ENCODE peak calls at places on chromosomes 7 and 10, in eight cellular contexts. Y is brain microvascular endothelial cell; Q is stomach; W is effector memory CD4-positive, alpha-beta T cell; N is lower lobe of right lung; U is vagina; S is PC-3; O is tibial nerve. G is an unnamed sample.

GRCh38 chr7:2631924-2632716 is at the start of gene TTYH3:
- DNase-seq in Y (no peak), Q (no peak), W (no peak), N (peak), U (no peak), S (no peak), O (no peak), G (no peak)

GRCh38 chr10:60139798-60140566 is 233.6 kb upstream of the CCDC6 start:
- DNase-seq in Y (peak), Q (no peak), W (no peak), N (no peak), U (no peak), S (peak), O (no peak), G (peak)

GRCh38 chr7:156903232-156903909 is 10.4 kb upstream of the LMBR1 start:
- DNase-seq in Y (peak), Q (peak), W (no peak), N (no peak), U (no peak), S (peak), O (peak), G (no peak)

GRCh38 chr7:111159426-111159825 is 68.5 kb downstream of the LRRN3 start:
- DNase-seq in Y (no peak), Q (no peak), W (no peak), N (no peak), U (no peak), S (peak), O (no peak), G (no peak)

GRCh38 chr10:48493083-48493871 is 111.6 kb downstream of the ARHGAP22 start:
- DNase-seq in Y (no peak), Q (peak), W (no peak), N (peak), U (peak), S (no peak), O (no peak), G (no peak)

GRCh38 chr7:138892808-138893207 is 88.4 kb downstream of the KIAA1549 start:
- DNase-seq in Y (no peak), Q (no peak), W (no peak), N (no peak), U (no peak), S (peak), O (no peak), G (no peak)

GRCh38 chr10:28236641-28237040 is 66.2 kb downstream of the MPP7 start:
- DNase-seq in Y (no peak), Q (no peak), W (no peak), N (no peak), U (no peak), S (no peak), O (no peak), G (no peak)

GRCh38 chr10:63744060-63744941 is 223.1 kb downstream of the REEP3 start:
- DNase-seq in Y (no peak), Q (no peak), W (no peak), N (no peak), U (no peak), S (no peak), O (no peak), G (no peak)

GRCh38 chr7:1810521-1810920 is 140.4 kb downstream of the ELFN1 start:
- DNase-seq in Y (no peak), Q (no peak), W (no peak), N (no peak), U (no peak), S (no peak), O (no peak), G (no peak)

GRCh38 chr7:82163586-82163985 is 280.0 kb downstream of the CACNA2D1 start:
- DNase-seq in Y (no peak), Q (no peak), W (no peak), N (no peak), U (no peak), S (no peak), O (no peak), G (no peak)

GRCh38 chr7:122550545-122550944 is 148.4 kb downstream of the RNF133 start:
- DNase-seq in Y (no peak), Q (no peak), W (no peak), N (no peak), U (no peak), S (peak), O (no peak), G (peak)

GRCh38 chr10:84256510-84257342 is 11.9 kb downstream of the RGR start:
- DNase-seq in Y (peak), Q (peak), W (no peak), N (no peak), U (peak), S (no peak), O (peak), G (peak)

GRCh38 chr7:76142861-76143260 is 58.8 kb upstream of the SRRM3 start:
- DNase-seq in Y (no peak), Q (no peak), W (no peak), N (no peak), U (no peak), S (no peak), O (no peak), G (no peak)

GRCh38 chr10:71613303-71613777 is 106.2 kb downstream of the C10orf105 start:
- DNase-seq in Y (no peak), Q (peak), W (no peak), N (no peak), U (no peak), S (peak), O (no peak), G (no peak)
- H3K4me3 ChIP-seq in Y (no peak), Q (no peak), W (no peak), N (no peak), U (no peak), S (no peak), O (no peak), G (no peak)

DNA sequence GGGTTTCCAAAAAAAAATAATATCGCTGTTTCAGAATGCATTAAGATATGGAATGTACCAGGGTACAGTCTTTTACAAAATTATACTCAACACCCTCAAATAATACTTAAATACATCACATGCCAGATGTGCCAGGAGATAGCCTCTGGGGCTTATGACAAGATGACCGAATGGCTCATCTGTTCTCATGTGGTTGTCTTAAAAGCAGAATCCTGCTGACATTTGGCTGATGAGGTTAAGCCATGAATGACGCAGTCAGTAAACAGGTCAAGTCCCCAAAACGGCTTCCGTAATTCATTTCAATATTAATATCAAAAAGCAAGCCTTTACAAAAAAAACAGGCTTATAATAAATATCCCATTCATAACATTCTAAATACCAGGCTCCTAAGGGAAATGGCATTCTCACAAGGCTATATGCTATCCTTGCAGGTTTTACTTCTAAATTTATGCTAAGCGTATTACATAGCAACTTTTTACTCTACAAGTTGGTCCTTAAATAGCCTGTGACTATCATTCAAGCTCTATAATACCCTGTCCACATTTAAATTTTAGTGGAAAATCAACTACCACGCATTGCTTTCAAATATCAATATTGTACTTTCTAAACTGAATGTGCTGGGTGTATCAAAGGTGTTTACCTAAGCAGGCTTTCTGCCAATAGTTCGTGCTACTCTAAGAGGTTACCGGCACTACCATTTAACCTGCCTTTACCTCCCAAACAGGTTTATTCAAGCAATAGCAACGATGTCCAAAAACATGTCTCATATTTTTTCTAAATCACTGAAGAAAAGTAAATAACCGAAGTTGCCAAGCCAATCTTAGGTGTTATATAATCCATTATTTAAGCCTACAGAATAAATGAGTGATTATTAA is 15.6 kb downstream of the SMURF1 start:
- DNase-seq in Y (peak), Q (no peak), W (no peak), N (no peak), U (no peak), S (peak), O (no peak), G (no peak)
- H3K27ac ChIP-seq in Y (peak), Q (peak), W (no peak), N (peak), U (peak), S (peak), O (peak), G (peak)

GRCh38 chr7:20307901-20308300 is 22.8 kb upstream of the ITGB8 start:
- DNase-seq in Y (no peak), Q (no peak), W (no peak), N (no peak), U (no peak), S (no peak), O (no peak), G (no peak)

GRCh38 chr7:20304366-20304765 is 26.3 kb upstream of the ITGB8 start:
- DNase-seq in Y (no peak), Q (no peak), W (no peak), N (no peak), U (no peak), S (peak), O (no peak), G (no peak)

GRCh38 chr7:20306499-20306946 is 24.2 kb upstream of the ITGB8 start:
- DNase-seq in Y (peak), Q (no peak), W (no peak), N (no peak), U (no peak), S (no peak), O (no peak), G (peak)

GRCh38 chr7:20305726-20306125 is 25.0 kb upstream of the ITGB8 start:
- DNase-seq in Y (no peak), Q (no peak), W (no peak), N (no peak), U (no peak), S (no peak), O (no peak), G (no peak)

GRCh38 chr7:20307119-20307518 is 23.6 kb upstream of the ITGB8 start:
- DNase-seq in Y (peak), Q (no peak), W (no peak), N (no peak), U (no peak), S (no peak), O (no peak), G (peak)
- H3K4me3 ChIP-seq in Y (no peak), Q (no peak), W (no peak), N (no peak), U (no peak), S (no peak), O (no peak), G (no peak)

DNA sequence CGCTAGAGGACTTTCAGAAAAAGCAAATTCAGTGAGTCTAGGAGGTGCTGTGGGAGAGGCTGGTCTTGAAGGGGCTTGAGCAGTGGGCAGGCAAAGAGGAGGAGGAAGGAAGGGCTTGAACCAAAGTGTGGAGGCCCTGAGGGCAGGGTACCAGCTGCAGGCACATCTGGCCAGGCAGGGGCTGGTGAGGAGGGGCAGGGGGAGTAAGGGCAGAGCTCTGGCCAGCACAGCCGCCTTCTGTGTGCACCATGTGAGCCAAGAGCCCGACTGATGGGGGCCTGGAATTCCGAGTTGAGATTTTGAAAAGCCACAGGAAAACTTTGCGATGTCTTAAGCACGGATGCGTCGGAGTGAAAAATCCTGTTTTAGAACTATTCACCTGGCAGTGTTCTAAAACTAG is 74.5 kb downstream of the PRPF18 start:
- DNase-seq in Y (no peak), Q (no peak), W (no peak), N (no peak), U (no peak), S (no peak), O (no peak), G (no peak)
- H3K27ac ChIP-seq in Y (no peak), Q (peak), W (no peak), N (no peak), U (no peak), S (no peak), O (peak), G (no peak)

GRCh38 chr7:141558544-141559183 is 7.5 kb downstream of the AGK start:
- DNase-seq in Y (peak), Q (no peak), W (no peak), N (no peak), U (no peak), S (peak), O (no peak), G (no peak)
- H3K4me3 ChIP-seq in Y (no peak), Q (no peak), W (no peak), N (no peak), U (no peak), S (no peak), O (no peak), G (no peak)

GRCh38 chr10:33132626-33133025 is 174.6 kb upstream of the ITGB1 start:
- DNase-seq in Y (no peak), Q (no peak), W (no peak), N (no peak), U (no peak), S (peak), O (no peak), G (no peak)
- H3K27ac ChIP-seq in Y (no peak), Q (no peak), W (peak), N (no peak), U (no peak), S (no peak), O (no peak), G (no peak)

DNA sequence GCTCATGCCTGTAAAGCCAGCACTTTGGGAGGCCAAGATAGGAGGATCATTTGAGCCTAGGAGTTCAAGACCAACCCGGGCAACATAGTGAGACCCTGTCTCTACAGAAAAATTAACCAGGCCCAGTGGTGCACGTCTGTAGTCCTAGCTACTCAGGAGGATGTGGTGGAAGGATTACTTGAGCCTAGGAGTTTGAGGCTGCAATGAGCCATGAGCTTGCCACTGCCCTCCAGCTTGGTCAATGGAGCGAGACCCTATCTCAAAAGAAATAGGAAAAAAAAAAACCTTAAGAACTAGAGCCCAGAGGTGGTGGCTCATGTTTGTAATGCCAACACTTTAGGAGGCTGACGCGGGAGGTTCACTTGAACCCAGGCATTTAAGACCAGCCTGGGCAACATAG is 2.2 kb downstream of the STRA8 start:
- DNase-seq in Y (no peak), Q (no peak), W (no peak), N (no peak), U (no peak), S (no peak), O (no peak), G (no peak)
- H3K4me3 ChIP-seq in Y (no peak), Q (no peak), W (no peak), N (no peak), U (no peak), S (no peak), O (no peak), G (no peak)

GRCh38 chr7:27647489-27647888 is 15.2 kb downstream of the HIBADH start:
- DNase-seq in Y (no peak), Q (no peak), W (no peak), N (no peak), U (no peak), S (no peak), O (no peak), G (no peak)
- H3K27ac ChIP-seq in Y (peak), Q (no peak), W (no peak), N (no peak), U (no peak), S (peak), O (no peak), G (no peak)

GRCh38 chr10:102134416-102134815 is 1.6 kb downstream of the PPRC1 start:
- DNase-seq in Y (no peak), Q (no peak), W (no peak), N (no peak), U (no peak), S (no peak), O (no peak), G (no peak)
- H3K4me3 ChIP-seq in Y (peak), Q (peak), W (peak), N (peak), U (peak), S (peak), O (peak), G (peak)